ENCODE peak calls at places on chromosomes 6 and 20, in five cellular contexts. Z is germinal center; F is NCI-H1417; N is stimulated activated CD4-positive, alpha-beta T cell treated with anti-CD3 and anti-CD28 coated beads, Interleukin-2, amount 100 ng/mL, for 24 hours; C is T-cell. E is an unnamed sample.

GRCh38 chr6:137647762-137648412 is 153.7 kb upstream of the OLIG3 start:
- DNase-seq in C (no peak), F (no peak), Z (no peak), N (no peak), E (no peak)

GRCh38 chr20:23626040-23626620 is 11.6 kb downstream of the CST3 start:
- DNase-seq in N (no peak), C (no peak), Z (no peak), F (no peak), E (no peak)

GRCh38 chr6:138844203-138844602 is 48.3 kb downstream of the ECT2L start:
- DNase-seq in F (no peak), N (no peak), Z (no peak), C (no peak), E (no peak)

GRCh38 chr6:136921936-136922679 is at the start of gene SLC35D3:
- DNase-seq in F (no peak), N (no peak), C (no peak), Z (peak), E (no peak)

GRCh38 chr20:38599410-38599882 is 2.2 kb upstream of the ARHGAP40 start:
- DNase-seq in N (no peak), C (no peak), Z (no peak), F (no peak), E (no peak)

GRCh38 chr6:20497200-20497820 is 36.9 kb upstream of the CDKAL1 start:
- DNase-seq in F (no peak), N (no peak), Z (no peak), C (no peak), E (no peak)

GRCh38 chr20:61742097-61742805 is 323.4 kb downstream of the TAF4 start:
- DNase-seq in N (no peak), Z (no peak), C (no peak), F (no peak), E (peak)

GRCh38 chr20:9515761-9516657 is 1.6 kb downstream of the LAMP5 start:
- DNase-seq in C (no peak), F (no peak), Z (no peak), N (no peak), E (no peak)

GRCh38 chr6:106972500-106972899 is 2.0 kb downstream of the CD24 start:
- DNase-seq in Z (no peak), F (peak), C (no peak), N (no peak), E (no peak)

GRCh38 chr6:52013035-52013434 is 74.4 kb downstream of the PKHD1 start:
- DNase-seq in C (no peak), N (no peak), Z (no peak), F (no peak), E (no peak)

GRCh38 chr20:6959900-6960312 is 192.4 kb downstream of the BMP2 start:
- DNase-seq in Z (no peak), F (no peak), C (no peak), N (no peak), E (no peak)

E was measured in SK-MEL-5.